ENCODE peak calls at places on chromosomes 13 and 19, in four cellular contexts. D is retinal pigment epithelial cell, K is fibroblast of the aortic adventitia, E is bronchial epithelial cell. G is an unnamed sample.

GRCh38 chr19:2253106-2254051 is 2.8 kb downstream of the JSRP1 start:
- DNase-seq in D (no peak), K (no peak), E (no peak), G (no peak)

GRCh38 chr13:76874466-76874865 is 11.7 kb downstream of the KCTD12 start:
- DNase-seq in D (no peak), K (no peak), E (no peak), G (no peak)

GRCh38 chr13:55087085-55087484 is 2053.6 kb upstream of the PRR20A start:
- DNase-seq in D (no peak), K (no peak), E (no peak), G (no peak)

GRCh38 chr19:57903298-57904174 is 12.9 kb downstream of the ZNF417 start:
- DNase-seq in D (no peak), K (peak), E (peak), G (peak)

GRCh38 chr13:57624565-57625435 is 6.7 kb upstream of the PCDH17 start:
- DNase-seq in D (no peak), K (peak), E (peak), G (peak)

GRCh38 chr19:46951236-46951986 is 68.2 kb upstream of the NPAS1 start:
- DNase-seq in D (no peak), K (peak), E (peak), G (peak)

GRCh38 chr13:67353891-67354459 is 123.8 kb upstream of the PCDH9 start:
- DNase-seq in D (no peak), K (peak), E (no peak), G (peak)

GRCh38 chr13:21079761-21080730 is 18.7 kb upstream of the LATS2 start:
- DNase-seq in D (peak), K (peak), E (peak), G (peak)

GRCh38 chr13:60074397-60074796 is 89.3 kb downstream of the DIAPH3 start:
- DNase-seq in D (no peak), K (no peak), E (peak), G (peak)

GRCh38 chr19:46481187-46481586 is 9.8 kb upstream of the PNMA8A start:
- DNase-seq in D (no peak), K (peak), E (no peak), G (peak)

GRCh38 chr19:11581740-11582139 is 4.3 kb upstream of the ACP5 start:
- DNase-seq in D (no peak), K (peak), E (no peak), G (no peak)

GRCh38 chr19:15199652-15200574 is 882 bp downstream of the NOTCH3 start:
- DNase-seq in D (no peak), K (no peak), E (peak), G (no peak)

GRCh38 chr13:29435125-29435911 is 160.2 kb downstream of the SLC7A1 start:
- DNase-seq in D (no peak), K (peak), E (peak), G (peak)

GRCh38 chr19:32318884-32319520 is 26.4 kb upstream of the ZNF507 start:
- DNase-seq in D (no peak), K (no peak), E (no peak), G (no peak)

GRCh38 chr19:1245468-1245867 is 2.9 kb upstream of the MIDN start:
- DNase-seq in D (no peak), K (no peak), E (no peak), G (no peak)

GRCh38 chr13:111472559-111473460 is 152.4 kb downstream of the TEX29 start:
- DNase-seq in D (no peak), K (no peak), E (no peak), G (no peak)

GRCh38 chr19:2578391-2578826 is 102.5 kb downstream of the GADD45B start:
- DNase-seq in D (peak), K (peak), E (no peak), G (peak)

GRCh38 chr13:74052402-74052928 is 81.7 kb downstream of the KLF12 start:
- DNase-seq in D (no peak), K (no peak), E (peak), G (no peak)

GRCh38 chr19:16325671-16326400 is 1.2 kb downstream of the KLF2 start:
- DNase-seq in D (no peak), K (peak), E (no peak), G (peak)

GRCh38 chr19:38425810-38426466 is at the start of gene RASGRP4:
- DNase-seq in D (no peak), K (no peak), E (no peak), G (no peak)

GRCh38 chr13:100875392-100876043 is 200.9 kb upstream of the TMTC4 start:
- DNase-seq in D (peak), K (peak), E (peak), G (peak)

GRCh38 chr13:21837288-21837687 is 166.4 kb downstream of the FGF9 start:
- DNase-seq in D (no peak), K (no peak), E (no peak), G (no peak)

GRCh38 chr13:35179494-35179893 is 237.4 kb downstream of the NBEA start:
- DNase-seq in D (peak), K (peak), E (no peak), G (peak)

GRCh38 chr13:100550433-100550832 is 38.2 kb downstream of the GGACT start:
- DNase-seq in D (no peak), K (peak), E (no peak), G (peak)

GRCh38 chr13:110716235-110716505 is 2.7 kb downstream of the ING1 start:
- DNase-seq in D (no peak), K (peak), E (no peak), G (peak)

GRCh38 chr13:30963794-30964193 is 31.3 kb downstream of the TEX26 start:
- DNase-seq in D (no peak), K (peak), E (peak), G (peak)

GRCh38 chr13:93280688-93281087 is 54.1 kb downstream of the GPC6 start:
- DNase-seq in D (no peak), K (no peak), E (no peak), G (no peak)

GRCh38 chr13:44273991-44274810 is 99.4 kb upstream of the SERP2 start:
- DNase-seq in D (no peak), K (peak), E (peak), G (no peak)

GRCh38 chr13:77375554-77375953 is 48.7 kb upstream of the MYCBP2 start:
- DNase-seq in D (peak), K (no peak), E (peak), G (peak)

GRCh38 chr13:98741741-98742435 is 10.6 kb downstream of the SLC15A1 start:
- DNase-seq in D (no peak), K (no peak), E (no peak), G (peak)

GRCh38 chr19:35775298-35776101 is at the start of gene ARHGAP33:
- DNase-seq in D (peak), K (peak), E (peak), G (peak)

GRCh38 chr19:35773020-35773809 is 2.1 kb upstream of the ARHGAP33 start:
- DNase-seq in D (no peak), K (peak), E (peak), G (peak)

GRCh38 chr19:35776102-35776788 is 881 bp downstream of the ARHGAP33 start:
- DNase-seq in D (no peak), K (no peak), E (no peak), G (no peak)

GRCh38 chr19:35775046-35775297 is 392 bp upstream of the ARHGAP33 start:
- DNase-seq in D (no peak), K (no peak), E (no peak), G (no peak)

DNA sequence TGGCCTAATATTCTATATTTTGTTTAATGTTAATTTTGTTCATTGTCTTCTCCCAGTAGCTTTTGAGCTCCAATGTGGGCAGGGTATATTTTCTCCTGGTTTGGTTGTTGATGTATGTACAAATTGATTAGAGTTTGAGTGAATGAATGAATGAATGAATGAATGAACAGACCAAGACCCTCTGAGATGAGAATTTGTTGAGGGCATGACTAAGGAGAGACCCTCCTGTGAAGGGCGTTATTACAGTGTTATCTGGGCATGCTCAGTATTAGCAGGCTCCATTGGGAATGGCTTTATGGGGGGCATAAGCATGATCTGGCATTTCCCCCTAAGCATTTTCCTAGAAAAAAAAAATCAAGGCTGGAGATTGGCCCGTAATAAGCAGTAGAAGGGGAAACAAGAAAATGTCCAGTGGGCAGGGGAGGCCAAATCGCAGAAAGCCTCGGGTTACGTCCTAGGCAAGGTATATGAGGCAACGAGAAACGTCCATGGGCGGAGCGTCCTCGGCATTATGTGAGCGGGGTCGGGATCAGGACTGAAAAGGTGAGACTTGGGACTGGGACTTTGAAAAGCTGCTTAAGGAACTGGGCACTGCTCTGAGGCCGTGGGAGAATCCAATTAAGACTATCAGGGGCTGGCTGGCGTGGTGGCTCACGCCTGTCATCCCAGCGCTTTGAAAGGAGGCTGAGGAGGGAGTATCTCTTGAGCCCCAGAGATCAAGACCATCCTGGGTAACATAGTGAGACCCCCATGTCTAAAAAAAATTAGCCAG is 904 bp upstream of the ARHGAP33 start:
- DNase-seq in D (no peak), K (peak), E (no peak), G (no peak)
- H3K4me3 ChIP-seq in D (peak), K (peak), E (peak), G (no peak)

DNA sequence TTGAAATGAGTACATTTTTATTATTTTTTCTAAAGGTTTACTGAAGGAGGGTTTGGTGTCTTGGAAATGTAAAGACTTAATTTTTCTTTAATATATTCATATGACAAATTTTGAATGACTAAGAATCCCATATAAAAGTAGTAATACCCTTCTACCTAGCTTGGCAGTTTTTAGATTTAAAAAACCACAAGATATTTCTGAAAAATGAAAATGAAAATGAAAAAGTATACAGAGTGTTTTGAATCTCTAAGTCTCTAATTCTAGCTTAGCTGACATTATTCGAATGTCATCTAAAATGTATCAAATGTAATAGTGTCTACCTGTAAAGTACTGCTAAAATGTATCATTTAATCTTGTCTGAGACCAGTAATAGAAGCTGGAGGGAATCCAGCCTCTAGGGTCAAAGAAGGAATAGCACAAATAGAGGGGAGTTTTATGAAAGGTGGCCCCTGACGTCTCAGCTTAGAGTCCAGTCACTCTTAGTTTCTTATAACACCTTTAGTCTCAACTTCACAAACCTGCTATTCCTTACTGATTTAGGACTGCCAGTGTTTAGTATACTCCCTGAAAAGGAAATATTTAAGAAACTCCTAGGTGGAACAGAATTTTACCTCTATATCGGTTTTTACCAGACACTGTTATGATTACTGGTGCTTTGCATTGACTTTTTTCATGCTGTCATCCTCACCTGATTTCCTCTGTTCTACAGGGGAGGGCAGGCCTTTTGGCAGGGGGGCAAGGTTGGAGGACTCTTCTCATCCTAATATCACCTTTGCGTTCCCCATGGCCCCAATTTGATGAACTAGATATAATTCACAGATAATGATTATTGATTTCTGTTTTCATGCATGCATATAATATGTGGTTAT is 16.2 kb upstream of the MIR17HG start:
- DNase-seq in D (no peak), K (no peak), E (no peak), G (no peak)
- H3K4me3 ChIP-seq in D (no peak), K (no peak), E (no peak), G (no peak)

GRCh38 chr19:18386543-18387251 is 739 bp downstream of the GDF15 start:
- DNase-seq in D (no peak), K (peak), E (no peak), G (no peak)

GRCh38 chr19:18387395-18387794 is 1.4 kb downstream of the GDF15 start:
- DNase-seq in D (no peak), K (peak), E (no peak), G (peak)

GRCh38 chr19:18385359-18385674 is 641 bp upstream of the GDF15 start:
- DNase-seq in D (no peak), K (no peak), E (peak), G (no peak)

GRCh38 chr19:18384775-18385174 is 1.2 kb upstream of the GDF15 start:
- DNase-seq in D (no peak), K (no peak), E (no peak), G (no peak)

DNA sequence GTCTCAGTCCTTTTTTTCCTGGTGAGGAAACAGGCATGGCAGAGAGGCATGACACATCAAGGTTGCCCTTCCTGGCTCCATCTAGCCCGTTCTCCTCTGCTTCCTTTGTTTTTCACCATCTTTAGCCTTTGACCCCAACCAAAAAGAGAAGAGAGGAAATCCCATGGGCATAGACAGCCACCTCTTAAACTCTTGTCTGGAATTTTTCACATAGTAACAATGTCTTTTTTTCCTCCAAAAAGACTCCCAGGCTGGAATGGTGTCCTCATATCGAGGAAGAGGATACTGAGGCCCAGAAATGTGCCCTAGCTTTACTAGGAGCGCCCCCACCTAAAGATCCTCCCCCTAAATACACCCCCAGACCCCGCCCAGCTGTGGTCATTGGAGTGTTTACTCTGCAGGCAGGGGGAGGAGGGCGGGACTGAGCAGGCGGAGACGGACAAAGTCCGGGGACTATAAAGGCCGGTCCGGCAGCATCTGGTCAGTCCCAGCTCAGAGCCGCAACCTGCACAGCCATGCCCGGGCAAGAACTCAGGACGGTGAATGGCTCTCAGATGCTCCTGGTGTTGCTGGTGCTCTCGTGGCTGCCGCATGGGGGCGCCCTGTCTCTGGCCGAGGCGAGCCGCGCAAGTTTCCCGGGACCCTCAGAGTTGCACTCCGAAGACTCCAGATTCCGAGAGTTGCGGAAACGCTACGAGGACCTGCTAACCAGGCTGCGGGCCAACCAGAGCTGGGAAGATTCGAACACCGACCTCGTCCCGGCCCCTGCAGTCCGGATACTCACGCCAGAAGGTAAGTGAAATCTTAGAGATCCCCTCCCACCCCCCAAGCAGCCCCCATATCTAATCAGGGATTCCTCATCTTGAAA is at the start of gene GDF15:
- DNase-seq in D (no peak), K (peak), E (peak), G (peak)
- H3K4me3 ChIP-seq in D (peak), K (peak), E (peak), G (peak)

GRCh38 chr19:49327878-49328544 is 3.0 kb upstream of the SLC6A16 start:
- DNase-seq in D (no peak), K (peak), E (peak), G (peak)
- H3K4me3 ChIP-seq in D (no peak), K (no peak), E (no peak), G (no peak)

DNA sequence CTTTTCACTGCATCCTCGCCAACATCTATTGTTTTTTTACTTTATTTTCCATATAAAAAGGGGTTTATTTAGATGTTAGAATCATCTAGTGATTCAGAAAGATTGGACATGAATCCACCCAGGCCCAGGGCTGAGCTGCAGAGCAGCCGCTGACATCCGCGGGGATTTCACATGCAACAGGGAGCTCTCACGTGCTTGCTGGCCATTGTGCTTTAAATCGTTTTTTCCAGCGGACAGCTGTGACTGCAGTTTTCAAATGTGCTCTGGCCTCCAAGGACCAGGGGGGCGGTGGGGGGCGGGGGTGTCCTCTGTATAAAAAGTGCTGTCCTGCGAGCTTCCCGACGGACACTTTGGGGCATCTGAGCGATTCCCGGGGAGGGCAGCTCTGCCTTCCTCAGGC is 12.4 kb downstream of the RB1 start:
- DNase-seq in D (no peak), K (no peak), E (no peak), G (peak)
- H3K4me3 ChIP-seq in D (no peak), K (no peak), E (no peak), G (no peak)

DNA sequence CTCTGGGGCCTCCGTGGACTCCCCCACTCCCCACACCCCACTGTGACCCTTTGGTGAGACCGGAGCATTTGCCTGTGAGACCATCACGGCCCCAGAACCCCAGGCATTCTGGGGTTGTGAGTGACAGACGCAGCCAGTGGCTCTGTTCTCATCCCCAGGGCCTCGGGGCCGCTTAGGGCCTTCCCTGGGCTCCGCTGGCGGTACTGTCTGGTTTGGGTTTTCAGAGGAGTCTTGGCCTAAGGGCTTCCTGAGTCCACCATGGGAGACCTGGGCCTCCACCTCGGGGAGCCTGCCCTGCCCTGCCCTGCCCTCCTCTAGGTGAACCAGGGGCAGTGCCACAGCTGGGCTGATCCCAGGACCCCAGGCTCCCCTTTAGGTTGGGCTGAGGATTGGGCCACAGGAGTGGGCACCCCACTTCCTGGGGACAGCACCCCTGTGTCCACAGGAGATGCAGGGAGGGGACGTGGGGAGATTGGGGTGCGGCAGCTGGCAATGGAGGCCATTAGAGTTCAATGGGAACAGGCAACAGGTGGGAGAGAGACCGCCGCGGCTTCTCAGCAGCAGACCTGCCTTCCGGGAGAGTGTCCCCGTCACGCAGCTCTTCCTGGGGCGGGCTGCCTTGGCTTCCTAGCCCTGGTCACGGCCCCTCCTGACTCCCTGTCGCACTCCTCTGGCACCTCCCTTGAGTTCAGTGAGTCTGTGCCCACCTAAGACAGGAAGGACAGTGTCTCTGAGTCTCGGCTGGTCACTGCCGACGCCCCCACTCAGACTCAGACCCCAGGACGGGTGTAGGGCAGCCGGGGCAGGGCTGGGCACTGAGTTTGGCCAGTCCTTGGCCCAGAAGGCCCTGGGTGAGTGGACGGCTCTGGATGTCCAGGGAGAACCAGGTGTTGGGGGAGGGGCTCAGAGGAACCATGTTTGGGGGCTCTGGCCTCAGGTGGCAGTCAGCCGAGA is 164.1 kb downstream of the KDM4B start:
- DNase-seq in D (no peak), K (no peak), E (no peak), G (no peak)
- H3K4me3 ChIP-seq in D (no peak), K (no peak), E (no peak), G (no peak)

GRCh38 chr19:19670070-19670551 is 1.5 kb downstream of the ZNF101 start:
- DNase-seq in D (no peak), K (no peak), E (no peak), G (no peak)
- H3K4me3 ChIP-seq in D (peak), K (peak), E (no peak), G (peak)

G was measured in fibroblast of lung.